ENCODE peak calls at places on chromosomes 12 and 14, in five cellular contexts. F is mesothelial cell of epicardium, J is A549, L is foreskin keratinocyte, W is transverse colon. Y is an unnamed sample.

GRCh38 chr14:106442857-106443256 is 916.5 kb downstream of the TMEM121 start:
- DNase-seq in J (no peak), L (no peak), W (no peak), F (no peak), Y (no peak)

GRCh38 chr14:68657300-68658028 is 135.4 kb downstream of the ZFP36L1 start:
- DNase-seq in F (no peak), J (no peak), L (no peak), W (no peak), Y (no peak)

GRCh38 chr14:104514156-104514848 is 65.3 kb upstream of the C14orf180 start:
- DNase-seq in L (no peak), J (no peak), W (no peak), F (no peak), Y (no peak)

GRCh38 chr14:94113073-94113472 is 2.5 kb downstream of the IFI27 start:
- DNase-seq in W (no peak), L (no peak), J (no peak), F (no peak), Y (no peak)

GRCh38 chr12:115396567-115396966 is 712.6 kb upstream of the TBX3 start:
- DNase-seq in L (no peak), F (no peak), W (no peak), J (no peak), Y (no peak)

GRCh38 chr12:2691001-2691339 is 103.8 kb upstream of the FKBP4 start:
- DNase-seq in J (peak), F (no peak), L (peak), W (peak), Y (peak)

GRCh38 chr12:71421007-71421406 is 18.6 kb upstream of the LGR5 start:
- DNase-seq in L (no peak), J (no peak), F (no peak), W (no peak), Y (no peak)

GRCh38 chr12:45987339-45987726 is 3.0 kb downstream of the SCAF11 start:
- DNase-seq in F (no peak), L (no peak), W (no peak), J (no peak), Y (no peak)

GRCh38 chr14:96747608-96748007 is 49.6 kb upstream of the VRK1 start:
- DNase-seq in F (no peak), L (no peak), J (no peak), W (no peak), Y (no peak)

GRCh38 chr14:22560638-22561365 is 28.2 kb downstream of the DAD1 start:
- DNase-seq in L (no peak), J (no peak), F (no peak), W (no peak), Y (peak)

GRCh38 chr12:105774037-105774436 is 364.7 kb downstream of the NUAK1 start:
- DNase-seq in L (no peak), F (no peak), J (no peak), W (no peak), Y (no peak)

GRCh38 chr14:39229601-39230110 is 4.1 kb upstream of the MIA2 start:
- DNase-seq in W (no peak), F (no peak), J (no peak), L (no peak), Y (no peak)

GRCh38 chr14:99028521-99028920 is 243.5 kb downstream of the BCL11B start:
- DNase-seq in W (no peak), J (no peak), F (no peak), L (no peak), Y (no peak)

GRCh38 chr14:71320734-71321555 is 413.7 kb downstream of the PCNX1 start:
- DNase-seq in W (peak), J (peak), L (peak), F (peak), Y (peak)

GRCh38 chr14:51004352-51004800 is 60.1 kb upstream of the PYGL start:
- DNase-seq in F (no peak), L (no peak), W (peak), J (peak), Y (no peak)

GRCh38 chr12:102948941-102949352 is 8.5 kb upstream of the ASCL1 start:
- DNase-seq in L (no peak), F (no peak), J (peak), W (peak), Y (peak)

GRCh38 chr12:52090291-52090690 is 10.8 kb downstream of the SMIM41 start:
- DNase-seq in J (no peak), W (no peak), F (no peak), L (no peak), Y (no peak)

GRCh38 chr14:88983755-88984154 is 159.3 kb downstream of the TTC8 start:
- DNase-seq in L (peak), F (no peak), W (no peak), J (peak), Y (no peak)

GRCh38 chr14:61498303-61498702 is 176.9 kb downstream of the PRKCH start:
- DNase-seq in J (no peak), F (no peak), L (no peak), W (no peak), Y (no peak)

GRCh38 chr12:48613321-48613720 is 43.5 kb upstream of the LALBA start:
- DNase-seq in J (no peak), W (no peak), L (no peak), F (no peak), Y (no peak)

GRCh38 chr12:39441963-39442894 is 691 bp downstream of the KIF21A start:
- DNase-seq in L (peak), J (peak), W (no peak), F (no peak), Y (no peak)

GRCh38 chr14:93239869-93240677 is 33.0 kb downstream of the UBR7 start:
- DNase-seq in W (no peak), J (peak), F (no peak), L (peak), Y (no peak)

GRCh38 chr14:68144051-68144681 is 324.6 kb downstream of the RAD51B start:
- DNase-seq in W (peak), F (no peak), L (peak), J (peak), Y (peak)

GRCh38 chr14:25049559-25050493 is at the start of gene STXBP6:
- DNase-seq in F (peak), W (peak), L (peak), J (peak), Y (peak)

GRCh38 chr14:74945261-74945851 is 10.0 kb downstream of the PGF start:
- DNase-seq in L (no peak), F (no peak), W (peak), J (peak), Y (peak)

GRCh38 chr14:43540948-43541347 is 966.1 kb downstream of the FSCB start:
- DNase-seq in F (no peak), W (no peak), L (no peak), J (peak), Y (no peak)